ENCODE peak calls at places on chromosomes 6 and 20, in six cellular contexts. H is dorsolateral prefrontal cortex, Z is fibroblast of lung, B is AG09309, L is left ventricle myocardium inferior, M is foreskin fibroblast. F is an unnamed sample.

GRCh38 chr20:20821496-20822260 is 109.2 kb upstream of the RALGAPA2 start:
- DNase-seq in B (no peak), M (no peak), L (no peak), H (no peak), Z (no peak), F (no peak)

GRCh38 chr20:12255571-12255970 is 337.9 kb downstream of the BTBD3 start:
- DNase-seq in H (peak; percentile 33), Z (no peak), M (no peak), B (no peak), L (no peak), F (no peak)

GRCh38 chr6:23325065-23325464 is 755.7 kb downstream of the HDGFL1 start:
- DNase-seq in H (no peak), M (no peak), L (no peak), B (no peak), Z (no peak), F (no peak)

GRCh38 chr6:147204060-147204785 is at the start of gene STXBP5:
- DNase-seq in M (no peak), Z (peak; percentile 46), H (peak; percentile 34), B (no peak), L (peak; percentile 58), F (peak; percentile 11)

GRCh38 chr6:90121982-90122381 is 174.7 kb downstream of the BACH2 start:
- DNase-seq in Z (no peak), B (no peak), M (no peak), H (no peak), L (no peak), F (no peak)

GRCh38 chr6:4903751-4904370 is 100.0 kb downstream of the RPP40 start:
- DNase-seq in M (no peak), B (no peak), Z (no peak), H (no peak), L (no peak), F (no peak)

GRCh38 chr20:9375221-9375681 is 139.1 kb upstream of the LAMP5 start:
- DNase-seq in H (no peak), M (no peak), L (no peak), B (no peak), Z (peak; percentile 74), F (no peak)

GRCh38 chr6:41442800-41443501 is 103.2 kb upstream of the FOXP4 start:
- DNase-seq in B (no peak), Z (peak; percentile 75), H (no peak), M (no peak), L (peak; percentile 50), F (no peak)

GRCh38 chr6:105902401-105903031 is 183.6 kb upstream of the PRDM1 start:
- DNase-seq in M (peak; percentile 76), H (no peak), L (no peak), B (peak; percentile 63), Z (no peak), F (no peak)

GRCh38 chr20:21510414-21510971 is 3.4 kb downstream of the NKX2-2 start:
- DNase-seq in M (no peak), Z (no peak), B (no peak), L (no peak), H (no peak), F (no peak)

GRCh38 chr6:170019259-170020040 is 268.0 kb downstream of the ERMARD start:
- DNase-seq in H (peak; percentile 26), Z (peak; percentile 28), B (no peak), L (no peak), M (no peak), F (no peak)

GRCh38 chr20:10007158-10007557 is 27.6 kb upstream of the ANKEF1 start:
- DNase-seq in M (no peak), Z (no peak), H (no peak), L (no peak), B (no peak), F (no peak)

GRCh38 chr6:156791261-156791850 is 14.2 kb downstream of the ARID1B start:
- DNase-seq in H (no peak), L (no peak), Z (peak; percentile 70), B (no peak), M (no peak), F (peak; percentile 75)

GRCh38 chr6:111874030-111874425 is 776 bp upstream of the FYN start:
- DNase-seq in H (no peak), L (no peak), Z (no peak), M (no peak), B (no peak), F (no peak)

GRCh38 chr20:23122959-23123655 is 37.0 kb upstream of the CD93 start:
- DNase-seq in B (no peak), L (no peak), M (no peak), Z (no peak), H (no peak), F (no peak)

GRCh38 chr20:48995599-48995998 is 50.5 kb upstream of the CSE1L start:
- DNase-seq in H (no peak), B (no peak), M (no peak), L (no peak), Z (no peak), F (no peak)

GRCh38 chr6:166988674-166989201 is 10.5 kb upstream of the CEP43 start:
- DNase-seq in H (no peak), Z (no peak), B (no peak), L (no peak), M (no peak), F (no peak)

GRCh38 chr6:159100789-159101182 is 56.0 kb upstream of the TAGAP start:
- DNase-seq in L (no peak), M (no peak), H (no peak), Z (no peak), B (no peak), F (no peak)

GRCh38 chr6:163662604-163663225 is 248.2 kb downstream of the QKI start:
- DNase-seq in M (no peak), B (no peak), Z (no peak), L (no peak), H (no peak), F (no peak)

GRCh38 chr20:45395114-45395415 is 13.0 kb upstream of the DBNDD2 start:
- DNase-seq in H (no peak), M (no peak), B (no peak), L (no peak), Z (no peak), F (no peak)

GRCh38 chr6:35824552-35825192 is 19.5 kb downstream of the LHFPL5 start:
- DNase-seq in H (no peak), M (no peak), L (no peak), B (no peak), Z (no peak), F (no peak)

GRCh38 chr20:1324598-1325172 is 4.3 kb downstream of the SDCBP2 start:
- DNase-seq in M (no peak), L (no peak), H (peak; percentile 27), B (no peak), Z (peak; percentile 90), F (no peak)
- TF ChIP-seq CTCF in M (no peak), L (no peak), H (no peak), B (no peak), Z (no peak), F (no peak)

GRCh38 chr6:27754408-27754782 is 157.8 kb downstream of the OR2B2 start:
- DNase-seq in B (no peak), L (no peak), M (no peak), Z (no peak), H (no peak), F (no peak)

GRCh38 chr6:27755768-27756167 is 156.4 kb downstream of the OR2B2 start:
- DNase-seq in H (no peak), L (no peak), Z (no peak), B (no peak), M (no peak), F (no peak)

GRCh38 chr6:27759930-27760329 is 152.3 kb downstream of the OR2B2 start:
- DNase-seq in B (no peak), L (no peak), H (no peak), Z (no peak), M (no peak), F (no peak)

GRCh38 chr6:27758471-27758870 is 153.7 kb downstream of the OR2B2 start:
- DNase-seq in H (no peak), Z (no peak), B (no peak), L (no peak), M (no peak), F (no peak)

GRCh38 chr6:27757307-27757706 is 154.9 kb downstream of the OR2B2 start:
- DNase-seq in B (no peak), Z (peak; percentile 11), M (peak; percentile 2), L (no peak), H (no peak), F (no peak)
- H3K4me3 ChIP-seq in B (no peak overlapping the region), Z (no peak overlapping the region), M (peak overlapping the region; percentile 28), L (peak overlapping the region; percentile 38), H (peak overlapping the region; percentile 38), F (peak overlapping the region; percentile 26)

DNA sequence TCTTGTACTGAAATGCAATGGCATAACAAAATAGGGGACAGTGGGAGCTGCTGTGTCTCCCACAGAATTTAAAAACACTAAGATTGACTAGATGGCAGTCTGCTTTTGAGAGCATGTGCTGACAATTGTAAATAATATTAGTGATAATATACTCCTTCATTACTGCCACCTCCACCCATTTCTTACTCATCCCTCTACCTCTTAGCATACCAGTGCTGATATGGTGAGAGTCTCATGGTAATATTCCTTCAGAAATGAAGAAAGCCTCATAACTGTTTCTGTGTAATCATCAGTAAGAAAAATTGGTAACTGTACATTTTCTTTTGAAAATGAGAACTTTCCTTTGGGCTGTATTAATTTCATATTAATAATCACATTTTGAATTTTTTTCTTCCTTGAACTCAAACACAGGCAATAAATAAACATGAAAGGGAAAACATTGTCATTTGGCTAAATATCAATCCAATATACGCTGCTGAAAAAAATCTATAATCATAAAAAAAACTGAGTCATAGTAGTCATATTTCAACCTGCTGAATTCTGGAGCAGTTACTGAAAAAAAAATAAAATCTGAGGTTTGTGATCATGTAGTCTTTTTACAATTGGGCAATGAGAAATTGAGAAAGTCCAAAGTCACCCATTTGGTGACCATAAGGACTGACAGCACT is 34.6 kb downstream of the FAM83B start:
- DNase-seq in Z (no peak), H (no peak), L (no peak), M (no peak), B (no peak), F (no peak)
- TF ChIP-seq CTCF in Z (no peak), H (no peak), L (no peak), M (no peak), B (no peak), F (no peak)

GRCh38 chr6:46653439-46653942 is 716 bp downstream of the SLC25A27 start:
- DNase-seq in L (no peak), B (no peak), Z (no peak), M (no peak), H (no peak), F (no peak)

GRCh38 chr6:46651006-46651405 is 1.6 kb downstream of the CYP39A1 start:
- DNase-seq in H (no peak), L (no peak), Z (peak; percentile 83), M (no peak), B (no peak), F (no peak)

GRCh38 chr6:46652232-46652602 is 401 bp downstream of the CYP39A1 start:
- DNase-seq in B (no peak), Z (no peak), H (no peak), L (no peak), M (no peak), F (no peak)

GRCh38 chr6:46652603-46653438 is at the start of the genes CYP39A1 and SLC25A27:
- DNase-seq in M (peak; percentile 75), H (peak; percentile 92), B (peak; percentile 18), Z (peak; percentile 81), L (peak; percentile 96), F (peak; percentile 66)

DNA sequence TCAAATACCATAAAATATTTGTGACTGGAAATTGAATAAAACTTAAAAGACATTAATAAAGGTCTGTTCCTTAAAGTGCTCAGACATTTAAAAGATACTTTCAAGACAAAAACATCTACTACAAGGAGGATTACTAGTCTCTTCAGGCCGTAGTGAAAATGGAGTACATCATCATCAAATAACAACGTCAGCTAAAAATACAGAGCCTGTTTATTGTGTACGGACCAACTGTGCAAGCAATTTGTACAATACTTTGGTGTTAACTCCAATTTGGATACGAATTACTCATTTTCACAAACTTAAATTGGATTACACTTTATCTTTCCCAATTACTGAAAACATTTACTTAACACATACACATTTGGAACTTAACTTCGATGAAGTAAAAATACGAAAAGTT is 852 bp downstream of the CYP39A1 start:
- DNase-seq in B (no peak), M (no peak), Z (no peak), H (no peak), L (no peak), F (no peak)
- H3K4me3 ChIP-seq in B (no peak overlapping the region), M (peak overlapping the region; percentile 89), Z (no peak overlapping the region), H (peak overlapping the region; percentile 94), L (peak overlapping the region; percentile 92), F (peak overlapping the region; percentile 99)